ENCODE peak calls at places on chromosomes 5 and 9, in nine cellular contexts. I is GM23248, A is PC-3, L is MM.1S, Q is neural progenitor cell, Z is SK-N-SH, V is OCI-LY7, P is HCT116, C is hepatocyte. E is an unnamed sample.

GRCh38 chr5:172065431-172066065 is 59.1 kb upstream of the FBXW11 start:
- DNase-seq in I (peak; percentile 30), A (no peak), L (no peak), Q (no peak), Z (no peak), V (no peak), P (no peak), C (no peak), E (no peak)

GRCh38 chr5:124372457-124372856 is 374.0 kb downstream of the ZNF608 start:
- DNase-seq in I (no peak), A (no peak), L (no peak), Q (peak; percentile 8), Z (no peak), V (no peak), P (no peak), C (no peak), E (no peak)

GRCh38 chr5:62605638-62606037 is 27.0 kb downstream of the LRRC70 start:
- DNase-seq in I (no peak), A (no peak), L (no peak), Q (no peak), Z (no peak), V (no peak), P (no peak), C (no peak), E (no peak)

GRCh38 chr5:4065472-4066320 is 470.1 kb downstream of the IRX1 start:
- DNase-seq in I (no peak), A (no peak), L (no peak), Q (peak; percentile 11), Z (no peak), V (no peak), P (no peak), C (peak; percentile 21), E (peak; percentile 27)

GRCh38 chr5:139402561-139403158 is 1.2 kb downstream of the SPATA24 start:
- DNase-seq in I (peak; percentile 28), A (peak; percentile 33), L (peak; percentile 31), Q (peak; percentile 49), Z (no peak), V (peak; percentile 50), P (peak; percentile 19), C (no peak), E (peak; percentile 82)

GRCh38 chr5:168592014-168592368 is 12.8 kb upstream of the PANK3 start:
- DNase-seq in I (peak; percentile 78), A (peak; percentile 72), L (no peak), Q (no peak), Z (no peak), V (no peak), P (no peak), C (peak; percentile 62), E (no peak)

GRCh38 chr5:133150909-133151544 is 99.2 kb downstream of the HSPA4 start:
- DNase-seq in I (no peak), A (no peak), L (no peak), Q (no peak), Z (no peak), V (no peak), P (no peak), C (no peak), E (no peak)

GRCh38 chr5:33565304-33565703 is 124.5 kb downstream of the TARS1 start:
- DNase-seq in I (no peak), A (no peak), L (no peak), Q (no peak), Z (no peak), V (no peak), P (no peak), C (no peak), E (no peak)

GRCh38 chr5:141374627-141375026 is 936 bp downstream of the PCDHGA6 start:
- DNase-seq in I (no peak), A (no peak), L (no peak), Q (no peak), Z (no peak), V (no peak), P (no peak), C (no peak), E (no peak)

GRCh38 chr9:122320346-122320995 is 50.4 kb upstream of the PTGS1 start:
- DNase-seq in I (no peak), A (no peak), L (no peak), Q (no peak), Z (no peak), V (no peak), P (no peak), C (no peak), E (no peak)

GRCh38 chr5:147075187-147075586 is 159.6 kb upstream of the STK32A start:
- DNase-seq in I (no peak), A (no peak), L (no peak), Q (no peak), Z (no peak), V (no peak), P (no peak), C (no peak), E (no peak)

GRCh38 chr5:113680534-113680933 is 167.0 kb downstream of the YTHDC2 start:
- DNase-seq in I (no peak), A (no peak), L (no peak), Q (no peak), Z (no peak), V (no peak), P (no peak), C (no peak), E (no peak)

DNA sequence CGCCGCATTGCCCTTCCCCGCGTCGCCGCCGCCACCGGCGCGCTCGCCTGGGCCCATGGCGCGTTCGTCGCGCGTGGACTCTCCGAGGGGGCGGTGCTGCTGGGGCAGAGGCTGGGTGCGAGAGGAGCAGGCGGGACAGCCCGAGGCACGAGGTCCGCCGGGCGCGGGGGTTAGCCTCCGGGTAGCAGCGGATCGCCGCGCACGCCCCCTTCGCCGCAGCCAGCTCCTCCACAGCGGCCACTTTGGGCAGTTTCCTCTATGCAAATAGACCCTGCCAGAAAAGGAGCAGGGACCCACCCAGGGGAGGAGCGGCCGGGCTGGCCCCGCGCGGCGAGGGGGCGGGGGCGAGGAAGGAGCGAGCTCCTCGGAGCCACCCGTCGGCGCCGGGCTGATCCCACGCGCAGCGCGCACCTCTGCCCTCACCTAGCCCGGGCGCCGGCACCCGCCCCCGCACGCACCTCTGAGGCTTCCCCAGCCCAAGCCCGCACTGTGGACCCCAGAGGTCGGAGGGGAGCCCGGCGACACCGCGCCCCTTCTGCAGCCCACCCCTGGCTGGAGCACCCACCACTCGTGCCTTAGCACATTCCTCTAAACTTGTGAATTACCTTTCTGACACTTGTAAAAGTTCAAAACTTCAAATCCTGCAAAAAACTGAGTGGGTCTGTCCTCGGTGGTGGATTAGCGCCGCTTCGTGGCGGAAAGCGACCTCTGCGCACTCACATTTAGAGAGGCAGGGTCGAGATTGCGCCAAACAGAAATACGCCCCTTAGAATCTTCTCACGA is at the start of gene COL23A1:
- DNase-seq in I (peak; percentile 65), A (peak; percentile 40), L (no peak), Q (peak; percentile 90), Z (peak; percentile 90), V (no peak), P (no peak), C (peak; percentile 73), E (peak; percentile 86)
- TF ChIP-seq EZH2phosphoT487 in I (no peak), A (no peak), L (no peak), Q (no peak), Z (no peak), V (no peak), P (no peak), C (no peak), E (no peak)

GRCh38 chr5:159576902-159577301 is 246.6 kb upstream of the IL12B start:
- DNase-seq in I (no peak), A (no peak), L (no peak), Q (no peak), Z (no peak), V (no peak), P (no peak), C (no peak), E (no peak)

GRCh38 chr5:159582756-159583523 is 252.7 kb upstream of the IL12B start:
- DNase-seq in I (peak; percentile 73), A (peak; percentile 73), L (no peak), Q (no peak), Z (no peak), V (no peak), P (peak; percentile 61), C (no peak), E (no peak)

GRCh38 chr5:159586941-159587340 is 256.7 kb upstream of the IL12B start:
- DNase-seq in I (no peak), A (no peak), L (no peak), Q (no peak), Z (no peak), V (no peak), P (no peak), C (no peak), E (no peak)

GRCh38 chr5:159581502-159582249 is 251.4 kb upstream of the IL12B start:
- DNase-seq in I (peak; percentile 96), A (peak; percentile 95), L (no peak), Q (no peak), Z (no peak), V (no peak), P (peak; percentile 94), C (no peak), E (peak; percentile 21)
- TF ChIP-seq EZH2phosphoT487 in I (peak; percentile 75), A (no peak), L (no peak), Q (no peak), Z (no peak), V (no peak), P (no peak), C (no peak), E (no peak)

GRCh38 chr5:180860887-180861822 is at the start of gene ZFP62:
- DNase-seq in I (peak; percentile 95), A (peak; percentile 98), L (peak; percentile 96), Q (peak; percentile 98), Z (peak; percentile 94), V (peak; percentile 96), P (peak; percentile 85), C (peak; percentile 96), E (peak; percentile 96)

GRCh38 chr5:180866296-180866695 is 5.2 kb upstream of the ZFP62 start:
- DNase-seq in I (no peak), A (no peak), L (no peak), Q (no peak), Z (no peak), V (no peak), P (no peak), C (peak; percentile 19), E (no peak)

GRCh38 chr5:180866985-180867384 is 5.9 kb upstream of the ZFP62 start:
- DNase-seq in I (no peak), A (no peak), L (no peak), Q (no peak), Z (no peak), V (no peak), P (no peak), C (no peak), E (no peak)

GRCh38 chr5:180860273-180860886 is 696 bp downstream of the ZFP62 start:
- DNase-seq in I (peak; percentile 49), A (peak; percentile 46), L (peak; percentile 85), Q (peak; percentile 76), Z (peak; percentile 65), V (peak; percentile 90), P (peak; percentile 50), C (peak; percentile 57), E (peak; percentile 84)

DNA sequence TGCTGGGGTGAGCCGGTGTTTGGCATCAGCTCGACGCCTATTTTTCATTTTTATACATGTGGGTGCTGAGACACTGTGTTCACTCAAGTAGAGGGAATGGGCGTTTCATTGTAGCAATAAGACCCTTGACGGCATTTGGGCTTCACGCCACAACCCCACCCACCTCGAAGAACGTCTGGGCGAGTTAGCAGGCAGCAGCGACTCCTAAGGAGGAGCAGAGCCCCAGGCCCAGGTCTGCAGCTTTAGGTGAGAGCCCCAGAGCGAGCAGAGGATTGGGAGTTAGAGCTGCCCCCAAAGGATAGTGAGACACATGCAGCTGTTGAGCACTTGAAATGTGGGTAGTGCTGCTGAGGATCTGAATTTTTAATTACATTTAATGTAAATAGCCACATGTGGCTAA is 1.6 kb upstream of the ZFP62 start:
- DNase-seq in I (no peak), A (no peak), L (no peak), Q (peak; percentile 53), Z (no peak), V (no peak), P (no peak), C (no peak), E (peak; percentile 82)
- TF ChIP-seq EZH2phosphoT487 in I (no peak), A (no peak), L (no peak), Q (no peak), Z (no peak), V (no peak), P (no peak), C (no peak), E (no peak)

GRCh38 chr9:117958726-117959125 is 254.5 kb downstream of the TLR4 start:
- DNase-seq in I (no peak), A (no peak), L (no peak), Q (no peak), Z (no peak), V (no peak), P (no peak), C (no peak), E (peak; percentile 56)
- TF ChIP-seq EZH2phosphoT487 in I (no peak), A (no peak), L (no peak), Q (no peak), Z (no peak), V (no peak), P (no peak), C (no peak), E (no peak)

E was measured in GM23338.